ENCODE peak calls at places on chromosomes 5 and 9, in four cellular contexts. T, G, H and A are unnamed samples.

GRCh38 chr9:63817622-63818518 is 1467.1 kb downstream of the FOXD4L5 start:
- DNase-seq in T (no peak), G (peak; percentile 68), H (no peak), A (peak; percentile 48)

GRCh38 chr9:5629312-5630037 is 568 bp downstream of the RIC1 start:
- DNase-seq in T (peak; percentile 34), G (peak; percentile 47), H (no peak), A (peak; percentile 56)

GRCh38 chr9:126470251-126470993 is 143.3 kb upstream of the LMX1B start:
- DNase-seq in T (no peak), G (no peak), H (no peak), A (no peak)

GRCh38 chr5:27592231-27592630 is 553.8 kb upstream of the CDH9 start:
- DNase-seq in T (peak; percentile 79), G (no peak), H (peak; percentile 74), A (no peak)

GRCh38 chr5:54741711-54742110 is 224.2 kb downstream of the SNX18 start:
- DNase-seq in T (no peak), G (no peak), H (no peak), A (no peak)

GRCh38 chr5:55680353-55680752 is 31.8 kb downstream of the SLC38A9 start:
- DNase-seq in T (no peak), G (no peak), H (no peak), A (no peak)

GRCh38 chr5:56971275-56971674 is 19.4 kb upstream of the MIER3 start:
- DNase-seq in T (no peak), G (no peak), H (no peak), A (no peak)

GRCh38 chr5:141488591-141489478 is at the start of gene PCDHGC5:
- DNase-seq in T (peak; percentile 80), G (no peak), H (peak; percentile 66), A (no peak)

GRCh38 chr9:134564431-134565170 is 77.0 kb upstream of the COL5A1 start:
- DNase-seq in T (peak; percentile 97), G (no peak), H (no peak), A (no peak)

GRCh38 chr5:136051486-136052220 is 22.9 kb downstream of the TGFBI start:
- DNase-seq in T (no peak), G (no peak), H (no peak), A (no peak)